ENCODE peak calls at places on chromosomes 5 and 9, in six cellular contexts. One of them, this sample, is unnamed.

GRCh38 chr9:135604437-135605237 is 34.7 kb downstream of the GLT6D1 start:
- DNase-seq in occipital lobe: no peak
- DNase-seq in AG04449: no peak
- DNase-seq in activated T-helper 1 cell treated with anti-CD3 and anti-CD28 coated beads, Interleukin-12 subunit alpha, Interleukin-12 subunit beta, Interleukin-2, Interleukin-4 antibody, amounts not matched to agents 30 ng/mL and 10 ng/mL and 1 ng/mL, durations not matched to agents 14 hours and 24 hours and 36 hours: no peak
- DNase-seq in activated effector memory CD4-positive, alpha-beta T cell treated with Interleukin-2 at 50 U/mL for 16 hours: no peak
- DNase-seq in GM12865: no peak
- DNase-seq in this sample: no peak

GRCh38 chr5:43024217-43024616 is 15.9 kb downstream of the ANXA2R start:
- DNase-seq in occipital lobe: no peak
- DNase-seq in AG04449: no peak
- DNase-seq in activated T-helper 1 cell treated with anti-CD3 and anti-CD28 coated beads, Interleukin-12 subunit alpha, Interleukin-12 subunit beta, Interleukin-2, Interleukin-4 antibody, amounts not matched to agents 30 ng/mL and 10 ng/mL and 1 ng/mL, durations not matched to agents 14 hours and 24 hours and 36 hours: no peak
- DNase-seq in activated effector memory CD4-positive, alpha-beta T cell treated with Interleukin-2 at 50 U/mL for 16 hours: no peak
- DNase-seq in GM12865: no peak
- DNase-seq in this sample: no peak

GRCh38 chr9:22528485-22528884 is 81.9 kb downstream of the DMRTA1 start:
- DNase-seq in occipital lobe: no peak
- DNase-seq in AG04449: peak; percentile 4
- DNase-seq in activated T-helper 1 cell treated with anti-CD3 and anti-CD28 coated beads, Interleukin-12 subunit alpha, Interleukin-12 subunit beta, Interleukin-2, Interleukin-4 antibody, amounts not matched to agents 30 ng/mL and 10 ng/mL and 1 ng/mL, durations not matched to agents 14 hours and 24 hours and 36 hours: no peak
- DNase-seq in activated effector memory CD4-positive, alpha-beta T cell treated with Interleukin-2 at 50 U/mL for 16 hours: no peak
- DNase-seq in GM12865: no peak
- DNase-seq in this sample: no peak

GRCh38 chr5:157324237-157324636 is 58.3 kb downstream of the CYFIP2 start:
- DNase-seq in occipital lobe: no peak
- DNase-seq in AG04449: no peak
- DNase-seq in activated T-helper 1 cell treated with anti-CD3 and anti-CD28 coated beads, Interleukin-12 subunit alpha, Interleukin-12 subunit beta, Interleukin-2, Interleukin-4 antibody, amounts not matched to agents 30 ng/mL and 10 ng/mL and 1 ng/mL, durations not matched to agents 14 hours and 24 hours and 36 hours: no peak
- DNase-seq in activated effector memory CD4-positive, alpha-beta T cell treated with Interleukin-2 at 50 U/mL for 16 hours: no peak
- DNase-seq in GM12865: no peak
- DNase-seq in this sample: no peak

GRCh38 chr5:53962306-53962705 is 348.1 kb downstream of the ARL15 start:
- DNase-seq in occipital lobe: no peak
- DNase-seq in AG04449: no peak
- DNase-seq in activated T-helper 1 cell treated with anti-CD3 and anti-CD28 coated beads, Interleukin-12 subunit alpha, Interleukin-12 subunit beta, Interleukin-2, Interleukin-4 antibody, amounts not matched to agents 30 ng/mL and 10 ng/mL and 1 ng/mL, durations not matched to agents 14 hours and 24 hours and 36 hours: no peak
- DNase-seq in activated effector memory CD4-positive, alpha-beta T cell treated with Interleukin-2 at 50 U/mL for 16 hours: no peak
- DNase-seq in GM12865: no peak
- DNase-seq in this sample: no peak

GRCh38 chr5:69238760-69239251 is 4.1 kb downstream of the CDK7 start:
- DNase-seq in occipital lobe: no peak
- DNase-seq in AG04449: peak; percentile 77
- DNase-seq in activated T-helper 1 cell treated with anti-CD3 and anti-CD28 coated beads, Interleukin-12 subunit alpha, Interleukin-12 subunit beta, Interleukin-2, Interleukin-4 antibody, amounts not matched to agents 30 ng/mL and 10 ng/mL and 1 ng/mL, durations not matched to agents 14 hours and 24 hours and 36 hours: no peak
- DNase-seq in activated effector memory CD4-positive, alpha-beta T cell treated with Interleukin-2 at 50 U/mL for 16 hours: no peak
- DNase-seq in GM12865: no peak
- DNase-seq in this sample: no peak

GRCh38 chr9:95494416-95495371 is 22.1 kb downstream of the PTCH1 start:
- DNase-seq in occipital lobe: no peak
- DNase-seq in AG04449: no peak
- DNase-seq in activated T-helper 1 cell treated with anti-CD3 and anti-CD28 coated beads, Interleukin-12 subunit alpha, Interleukin-12 subunit beta, Interleukin-2, Interleukin-4 antibody, amounts not matched to agents 30 ng/mL and 10 ng/mL and 1 ng/mL, durations not matched to agents 14 hours and 24 hours and 36 hours: peak; percentile 81
- DNase-seq in activated effector memory CD4-positive, alpha-beta T cell treated with Interleukin-2 at 50 U/mL for 16 hours: peak; percentile 76
- DNase-seq in GM12865: peak; percentile 87
- DNase-seq in this sample: peak; percentile 84

GRCh38 chr9:14215614-14216013 is 98.3 kb downstream of the NFIB start:
- DNase-seq in occipital lobe: no peak
- DNase-seq in AG04449: no peak
- DNase-seq in activated T-helper 1 cell treated with anti-CD3 and anti-CD28 coated beads, Interleukin-12 subunit alpha, Interleukin-12 subunit beta, Interleukin-2, Interleukin-4 antibody, amounts not matched to agents 30 ng/mL and 10 ng/mL and 1 ng/mL, durations not matched to agents 14 hours and 24 hours and 36 hours: no peak
- DNase-seq in activated effector memory CD4-positive, alpha-beta T cell treated with Interleukin-2 at 50 U/mL for 16 hours: no peak
- DNase-seq in GM12865: no peak
- DNase-seq in this sample: no peak

GRCh38 chr5:104942735-104943134 is 1380.1 kb upstream of the NUDT12 start:
- DNase-seq in occipital lobe: no peak
- DNase-seq in AG04449: no peak
- DNase-seq in activated T-helper 1 cell treated with anti-CD3 and anti-CD28 coated beads, Interleukin-12 subunit alpha, Interleukin-12 subunit beta, Interleukin-2, Interleukin-4 antibody, amounts not matched to agents 30 ng/mL and 10 ng/mL and 1 ng/mL, durations not matched to agents 14 hours and 24 hours and 36 hours: no peak
- DNase-seq in activated effector memory CD4-positive, alpha-beta T cell treated with Interleukin-2 at 50 U/mL for 16 hours: no peak
- DNase-seq in GM12865: no peak
- DNase-seq in this sample: no peak

GRCh38 chr9:127539982-127540663 is 72.0 kb upstream of the STXBP1 start:
- DNase-seq in occipital lobe: no peak
- DNase-seq in AG04449: no peak
- DNase-seq in activated T-helper 1 cell treated with anti-CD3 and anti-CD28 coated beads, Interleukin-12 subunit alpha, Interleukin-12 subunit beta, Interleukin-2, Interleukin-4 antibody, amounts not matched to agents 30 ng/mL and 10 ng/mL and 1 ng/mL, durations not matched to agents 14 hours and 24 hours and 36 hours: no peak
- DNase-seq in activated effector memory CD4-positive, alpha-beta T cell treated with Interleukin-2 at 50 U/mL for 16 hours: no peak
- DNase-seq in GM12865: no peak
- DNase-seq in this sample: no peak

GRCh38 chr9:89345476-89345875 is 27.2 kb downstream of the SECISBP2 start:
- DNase-seq in occipital lobe: no peak
- DNase-seq in AG04449: no peak
- DNase-seq in activated T-helper 1 cell treated with anti-CD3 and anti-CD28 coated beads, Interleukin-12 subunit alpha, Interleukin-12 subunit beta, Interleukin-2, Interleukin-4 antibody, amounts not matched to agents 30 ng/mL and 10 ng/mL and 1 ng/mL, durations not matched to agents 14 hours and 24 hours and 36 hours: no peak
- DNase-seq in activated effector memory CD4-positive, alpha-beta T cell treated with Interleukin-2 at 50 U/mL for 16 hours: no peak
- DNase-seq in GM12865: no peak
- DNase-seq in this sample: no peak

GRCh38 chr5:60495644-60496520 is 204.1 kb downstream of the DEPDC1B start:
- DNase-seq in occipital lobe: peak; percentile 19
- DNase-seq in AG04449: no peak
- DNase-seq in activated T-helper 1 cell treated with anti-CD3 and anti-CD28 coated beads, Interleukin-12 subunit alpha, Interleukin-12 subunit beta, Interleukin-2, Interleukin-4 antibody, amounts not matched to agents 30 ng/mL and 10 ng/mL and 1 ng/mL, durations not matched to agents 14 hours and 24 hours and 36 hours: no peak
- DNase-seq in activated effector memory CD4-positive, alpha-beta T cell treated with Interleukin-2 at 50 U/mL for 16 hours: no peak
- DNase-seq in GM12865: no peak
- DNase-seq in this sample: no peak

GRCh38 chr5:6753851-6754250 is 40.6 kb downstream of the TENT4A start:
- DNase-seq in occipital lobe: no peak
- DNase-seq in AG04449: no peak
- DNase-seq in activated T-helper 1 cell treated with anti-CD3 and anti-CD28 coated beads, Interleukin-12 subunit alpha, Interleukin-12 subunit beta, Interleukin-2, Interleukin-4 antibody, amounts not matched to agents 30 ng/mL and 10 ng/mL and 1 ng/mL, durations not matched to agents 14 hours and 24 hours and 36 hours: no peak
- DNase-seq in activated effector memory CD4-positive, alpha-beta T cell treated with Interleukin-2 at 50 U/mL for 16 hours: no peak
- DNase-seq in GM12865: no peak
- DNase-seq in this sample: no peak

GRCh38 chr5:32225445-32225844 is 51.3 kb upstream of the GOLPH3 start:
- DNase-seq in occipital lobe: no peak
- DNase-seq in AG04449: peak; percentile 36
- DNase-seq in activated T-helper 1 cell treated with anti-CD3 and anti-CD28 coated beads, Interleukin-12 subunit alpha, Interleukin-12 subunit beta, Interleukin-2, Interleukin-4 antibody, amounts not matched to agents 30 ng/mL and 10 ng/mL and 1 ng/mL, durations not matched to agents 14 hours and 24 hours and 36 hours: no peak
- DNase-seq in activated effector memory CD4-positive, alpha-beta T cell treated with Interleukin-2 at 50 U/mL for 16 hours: no peak
- DNase-seq in GM12865: no peak
- DNase-seq in this sample: no peak

This sample was measured in NCI-H1105.